ENCODE peak calls at places on chromosomes 11 and 22, in nine cellular contexts. U is stimulated activated CD4-positive, alpha-beta T cell treated with anti-CD3 and anti-CD28 coated beads, Interleukin-4, amount 100 ng/mL, for 4 hours; Q is AG10803; G is kidney; R is DMS153; O is skeletal muscle cell; B is AG09309; W is HCT116; C is fibroblast of mammary gland. Z is an unnamed sample.

GRCh38 chr11:25441432-25441831 is 890.5 kb upstream of the ANO3 start:
- DNase-seq in W (no peak), O (peak; percentile 2), Q (no peak), U (no peak), C (no peak), R (no peak), B (no peak), G (no peak), Z (no peak)

GRCh38 chr11:130369141-130369691 is 54.5 kb upstream of the ZBTB44 start:
- DNase-seq in W (no peak), G (no peak), Q (peak; percentile 50), U (no peak), O (no peak), C (no peak), B (no peak), R (no peak), Z (peak; percentile 48)

GRCh38 chr22:48660795-48661740 is 1166.6 kb downstream of the BRD1 start:
- DNase-seq in U (no peak), C (no peak), B (no peak), O (no peak), W (no peak), G (no peak), Q (peak; percentile 9), R (no peak), Z (no peak)

GRCh38 chr11:113331436-113331835 is 17.1 kb downstream of the TTC12 start:
- DNase-seq in R (no peak), C (no peak), O (no peak), Q (no peak), W (no peak), G (no peak), B (no peak), U (no peak), Z (no peak)

GRCh38 chr11:130448416-130449068 is at the start of gene ADAMTS15:
- DNase-seq in W (peak; percentile 51), U (no peak), B (no peak), G (peak; percentile 96), C (peak; percentile 84), O (peak; percentile 62), Q (peak; percentile 60), R (peak; percentile 67), Z (peak; percentile 72)

GRCh38 chr22:32697331-32697995 is 104.0 kb upstream of the TIMP3 start:
- DNase-seq in G (no peak), R (no peak), Q (no peak), W (no peak), B (no peak), C (no peak), O (no peak), U (no peak), Z (no peak)

GRCh38 chr11:6332066-6332465 is 11.8 kb upstream of the CAVIN3 start:
- DNase-seq in C (no peak), B (no peak), R (no peak), W (no peak), Q (peak; percentile 16), U (no peak), G (no peak), O (no peak), Z (no peak)

GRCh38 chr22:19806213-19807160 is 45.9 kb downstream of the TBX1 start:
- DNase-seq in O (no peak), G (peak; percentile 90), C (no peak), W (peak; percentile 38), U (no peak), B (no peak), Q (no peak), R (peak; percentile 31), Z (no peak)

GRCh38 chr22:25779426-25779825 is 37.4 kb downstream of the MYO18B start:
- DNase-seq in O (no peak), R (no peak), W (no peak), U (no peak), G (no peak), Q (no peak), B (no peak), C (no peak), Z (no peak)

GRCh38 chr11:125378083-125378482 is 118.0 kb downstream of the FEZ1 start:
- DNase-seq in B (no peak), O (no peak), C (no peak), R (no peak), W (no peak), G (no peak), Q (no peak), U (no peak), Z (no peak)

GRCh38 chr22:29917052-29917902 is 34.3 kb downstream of the MTMR3 start:
- DNase-seq in C (peak; percentile 62), U (no peak), W (no peak), G (no peak), B (no peak), O (no peak), R (no peak), Q (peak; percentile 53), Z (no peak)

GRCh38 chr11:32527776-32528175 is 55.9 kb upstream of the EIF3M start:
- DNase-seq in Q (no peak), G (no peak), R (no peak), B (no peak), W (no peak), O (no peak), U (no peak), C (no peak), Z (no peak)

GRCh38 chr11:119436715-119437114 is 13.7 kb upstream of the THY1 start:
- DNase-seq in B (no peak), Q (no peak), U (no peak), W (no peak), O (no peak), R (no peak), C (no peak), G (no peak), Z (no peak)

GRCh38 chr11:46247090-46247489 is 30.4 kb upstream of the CREB3L1 start:
- DNase-seq in B (no peak), U (no peak), R (no peak), G (no peak), C (peak; percentile 70), Q (peak; percentile 83), O (no peak), W (no peak), Z (peak; percentile 61)

GRCh38 chr11:121291896-121292502 is 572 bp upstream of the SC5D start:
- DNase-seq in Q (no peak), R (peak; percentile 47), W (no peak), G (no peak), O (no peak), B (no peak), C (no peak), U (no peak), Z (no peak)

GRCh38 chr11:34243620-34244493 is 114.0 kb downstream of the ABTB2 start:
- DNase-seq in B (no peak), Q (peak; percentile 54), U (peak; percentile 27), R (no peak), G (no peak), W (peak; percentile 71), C (peak; percentile 51), O (no peak), Z (peak; percentile 64)

GRCh38 chr11:76314741-76315090 is 66.2 kb downstream of the THAP12 start:
- DNase-seq in U (no peak), W (no peak), C (peak; percentile 40), B (peak; percentile 5), Q (peak; percentile 34), G (peak; percentile 22), O (peak; percentile 19), R (no peak), Z (peak; percentile 70)

GRCh38 chr11:130490682-130491449 is 42.4 kb downstream of the ADAMTS15 start:
- DNase-seq in R (no peak), G (no peak), O (no peak), Q (no peak), U (no peak), B (no peak), C (no peak), W (no peak), Z (no peak)

GRCh38 chr11:103494491-103494890 is 385.3 kb downstream of the DYNC2H1 start:
- DNase-seq in C (peak; percentile 61), R (no peak), B (peak; percentile 7), O (no peak), G (no peak), W (no peak), Q (peak; percentile 57), U (no peak), Z (peak; percentile 34)

GRCh38 chr11:75689861-75690641 is 21.2 kb upstream of the MAP6 start:
- DNase-seq in R (no peak), G (no peak), O (no peak), C (no peak), Q (no peak), U (no peak), W (no peak), B (no peak), Z (no peak)

GRCh38 chr11:62030071-62030684 is 62.7 kb upstream of the FTH1 start:
- DNase-seq in C (no peak), B (no peak), O (no peak), Q (no peak), W (no peak), U (no peak), G (no peak), R (no peak), Z (no peak)

GRCh38 chr11:2380807-2381350 is 3.8 kb downstream of the CD81 start:
- DNase-seq in B (no peak), C (peak; percentile 47), G (peak; percentile 95), U (no peak), W (no peak), O (no peak), R (no peak), Q (no peak), Z (no peak)

GRCh38 chr11:126124284-126124683 is 61.6 kb upstream of the CDON start:
- DNase-seq in Q (no peak), U (no peak), O (peak; percentile 36), B (no peak), R (peak; percentile 7), W (no peak), G (peak; percentile 10), C (no peak), Z (no peak)

GRCh38 chr11:57499413-57499982 is 16.0 kb downstream of the SLC43A1 start:
- DNase-seq in C (peak; percentile 86), G (peak; percentile 98), U (no peak), W (peak; percentile 61), O (peak; percentile 77), R (peak; percentile 74), B (peak; percentile 21), Q (peak; percentile 87), Z (peak; percentile 99)

GRCh38 chr22:32803020-32803758 is 1.7 kb downstream of the TIMP3 start:
- DNase-seq in R (no peak), W (no peak), O (no peak), B (no peak), Q (peak; percentile 63), U (no peak), G (no peak), C (peak; percentile 68), Z (peak; percentile 41)

Z was measured in AG08395.